ENCODE peak calls at places on chromosome 11, in ten cellular contexts. Y, P, O, G, I, D, W, H, T and F are unnamed samples.

GRCh38 chr11:86558219-86558618 is 114.2 kb downstream of the ME3 start:
- DNase-seq in Y (no peak), P (no peak), O (no peak), G (no peak), I (no peak), D (no peak), W (no peak), H (no peak), T (no peak), F (no peak)

GRCh38 chr11:9922806-9923205 is 258.9 kb downstream of the SWAP70 start:
- DNase-seq in Y (peak), P (no peak), O (peak), G (no peak), I (no peak), D (no peak), W (no peak), H (no peak), T (no peak), F (no peak)

GRCh38 chr11:27013741-27014415 is 20.0 kb downstream of the FIBIN start:
- DNase-seq in Y (peak), P (no peak), O (no peak), G (no peak), I (no peak), D (no peak), W (peak), H (no peak), T (no peak), F (no peak)

GRCh38 chr11:61144511-61145179 is 16.6 kb downstream of the VPS37C start:
- DNase-seq in Y (no peak), P (no peak), O (no peak), G (no peak), I (no peak), D (no peak), W (no peak), H (no peak), T (no peak), F (no peak)

GRCh38 chr11:17598700-17599459 is 51.8 kb downstream of the OTOG start:
- DNase-seq in Y (peak), P (peak), O (peak), G (peak), I (peak), D (peak), W (peak), H (peak), T (peak), F (peak)

GRCh38 chr11:11028017-11028692 is 170.3 kb upstream of the ZBED5 start:
- DNase-seq in Y (peak), P (peak), O (peak), G (peak), I (peak), D (peak), W (peak), H (peak), T (peak), F (peak)

GRCh38 chr11:69343401-69344321 is 49.7 kb downstream of the MYEOV start:
- DNase-seq in Y (no peak), P (no peak), O (no peak), G (no peak), I (no peak), D (no peak), W (no peak), H (no peak), T (no peak), F (no peak)

GRCh38 chr11:61279934-61280656 is 15.0 kb downstream of the VWCE start:
- DNase-seq in Y (peak), P (no peak), O (peak), G (no peak), I (peak), D (no peak), W (no peak), H (no peak), T (no peak), F (no peak)

GRCh38 chr11:64004590-64004984 is 18.3 kb downstream of the OTUB1 start:
- DNase-seq in Y (no peak), P (no peak), O (no peak), G (no peak), I (no peak), D (no peak), W (no peak), H (no peak), T (no peak), F (no peak)

GRCh38 chr11:975824-976223 is 50.2 kb downstream of the AP2A2 start:
- DNase-seq in Y (peak), P (no peak), O (peak), G (no peak), I (no peak), D (peak), W (peak), H (no peak), T (peak), F (no peak)

GRCh38 chr11:84795698-84796097 is 831.4 kb downstream of the DLG2 start:
- DNase-seq in Y (no peak), P (no peak), O (no peak), G (no peak), I (no peak), D (no peak), W (no peak), H (no peak), T (no peak), F (no peak)

GRCh38 chr11:130726234-130726559 is 190.1 kb downstream of the SNX19 start:
- DNase-seq in Y (no peak), P (no peak), O (peak), G (no peak), I (no peak), D (no peak), W (peak), H (no peak), T (no peak), F (no peak)

GRCh38 chr11:36155770-36156485 is 133.3 kb downstream of the COMMD9 start:
- DNase-seq in Y (peak), P (no peak), O (peak), G (no peak), I (no peak), D (peak), W (peak), H (no peak), T (peak), F (no peak)

GRCh38 chr11:46159694-46160093 is 38.4 kb upstream of the PHF21A start:
- DNase-seq in Y (no peak), P (no peak), O (no peak), G (no peak), I (no peak), D (no peak), W (no peak), H (no peak), T (no peak), F (no peak)

GRCh38 chr11:70498171-70498571 is 99.8 kb downstream of the CTTN start:
- DNase-seq in Y (no peak), P (no peak), O (no peak), G (no peak), I (no peak), D (no peak), W (no peak), H (no peak), T (no peak), F (no peak)

GRCh38 chr11:61693897-61694840 is 14.0 kb downstream of the DAGLA start:
- DNase-seq in Y (no peak), P (no peak), O (peak), G (no peak), I (peak), D (no peak), W (no peak), H (no peak), T (no peak), F (no peak)

GRCh38 chr11:47148274-47148673 is 28.4 kb downstream of the ARFGAP2 start:
- DNase-seq in Y (no peak), P (no peak), O (no peak), G (no peak), I (no peak), D (no peak), W (no peak), H (no peak), T (no peak), F (no peak)

GRCh38 chr11:31779268-31779879 is 31.7 kb downstream of the PAX6 start:
- DNase-seq in Y (peak), P (no peak), O (peak), G (no peak), I (no peak), D (no peak), W (peak), H (no peak), T (no peak), F (no peak)

GRCh38 chr11:39541945-39542351 is 1917.5 kb downstream of the LRRC4C start:
- DNase-seq in Y (peak), P (no peak), O (no peak), G (no peak), I (no peak), D (no peak), W (no peak), H (no peak), T (no peak), F (no peak)

GRCh38 chr11:102343789-102344188 is 3.2 kb upstream of the BIRC2 start:
- DNase-seq in Y (no peak), P (no peak), O (peak), G (no peak), I (no peak), D (no peak), W (no peak), H (no peak), T (no peak), F (no peak)

GRCh38 chr11:83410605-83411565 is 124.7 kb upstream of the CCDC90B start:
- DNase-seq in Y (no peak), P (no peak), O (no peak), G (no peak), I (no peak), D (no peak), W (no peak), H (no peak), T (no peak), F (no peak)

GRCh38 chr11:12951376-12951775 is 57.7 kb upstream of the RASSF10 start:
- DNase-seq in Y (no peak), P (no peak), O (no peak), G (no peak), I (no peak), D (no peak), W (no peak), H (no peak), T (no peak), F (no peak)

GRCh38 chr11:117621226-117621625 is 175.8 kb downstream of the DSCAML1 start:
- DNase-seq in Y (no peak), P (no peak), O (no peak), G (peak), I (no peak), D (no peak), W (peak), H (no peak), T (no peak), F (peak)

GRCh38 chr11:60265373-60266214 is 14.9 kb upstream of the MS4A4A start:
- DNase-seq in Y (peak), P (no peak), O (peak), G (no peak), I (no peak), D (no peak), W (peak), H (peak), T (no peak), F (peak)

GRCh38 chr11:47004595-47005033 is 68.1 kb downstream of the CSTPP1 start:
- DNase-seq in Y (no peak), P (no peak), O (peak), G (no peak), I (no peak), D (peak), W (peak), H (no peak), T (peak), F (peak)

GRCh38 chr11:64809781-64810241 is 540 bp downstream of the MEN1 start:
- DNase-seq in Y (peak), P (no peak), O (no peak), G (peak), I (no peak), D (no peak), W (no peak), H (no peak), T (no peak), F (peak)

GRCh38 chr11:38824573-38824972 is 2226.5 kb upstream of the RAG2 start:
- DNase-seq in Y (peak), P (no peak), O (peak), G (no peak), I (no peak), D (no peak), W (no peak), H (peak), T (no peak), F (no peak)